ENCODE peak calls at places on chromosomes 6 and 20, in eight cellular contexts. X, Y, W, V, Z, D, U and C are unnamed samples. For H3K9me3, the result is how much of the 10 kb centered on the place peaks cover.

GRCh38 chr6:116447052-116447451 is 14.1 kb upstream of the CALHM6 start:
- DNase-seq in X (no peak), Y (no peak), W (no peak), V (no peak), Z (no peak), D (no peak), U (no peak), C (no peak)

GRCh38 chr6:14743465-14744211 is 502.2 kb upstream of the JARID2 start:
- DNase-seq in X (peak), Y (peak), W (no peak), V (peak), Z (no peak), D (peak), U (peak), C (no peak)

GRCh38 chr20:44212792-44213191 is 2.2 kb upstream of the OSER1 start:
- DNase-seq in X (no peak), Y (no peak), W (no peak), V (no peak), Z (no peak), D (no peak), U (no peak), C (no peak)

GRCh38 chr6:8392569-8392968 is 42.8 kb downstream of the SLC35B3 start:
- DNase-seq in X (no peak), Y (no peak), W (no peak), V (no peak), Z (no peak), D (no peak), U (peak), C (no peak)

GRCh38 chr6:87277123-87277522 is 45.3 kb upstream of the SMIM8 start:
- DNase-seq in X (no peak), Y (no peak), W (no peak), V (no peak), Z (no peak), D (no peak), U (peak), C (no peak)

GRCh38 chr6:89597988-89598387 is 40.6 kb downstream of the LYRM2 start:
- DNase-seq in X (no peak), Y (peak), W (no peak), V (no peak), Z (no peak), D (peak), U (peak), C (no peak)

GRCh38 chr6:144215402-144215931 is 65.2 kb downstream of the STX11 start:
- DNase-seq in X (peak), Y (peak), W (peak), V (peak), Z (no peak), D (peak), U (no peak), C (peak)

GRCh38 chr6:158978752-158979151 is 21.2 kb downstream of the RSPH3 start:
- DNase-seq in X (no peak), Y (no peak), W (no peak), V (no peak), Z (no peak), D (no peak), U (no peak), C (no peak)

GRCh38 chr6:13528777-13529343 is 41.5 kb upstream of the GFOD1 start:
- DNase-seq in X (no peak), Y (no peak), W (peak), V (no peak), Z (no peak), D (no peak), U (no peak), C (no peak)

GRCh38 chr6:13763740-13764381 is 50.5 kb downstream of the MCUR1 start:
- DNase-seq in X (no peak), Y (no peak), W (no peak), V (no peak), Z (no peak), D (no peak), U (no peak), C (no peak)

GRCh38 chr20:8161262-8162071 is 29.4 kb downstream of the PLCB1 start:
- DNase-seq in X (no peak), Y (peak), W (no peak), V (no peak), Z (no peak), D (no peak), U (no peak), C (no peak)

GRCh38 chr6:21357262-21357661 is 236.3 kb upstream of the SOX4 start:
- DNase-seq in X (no peak), Y (no peak), W (no peak), V (no peak), Z (no peak), D (no peak), U (no peak), C (no peak)

GRCh38 chr20:37243076-37243936 is 18.3 kb downstream of the GHRH start:
- DNase-seq in X (no peak), Y (no peak), W (no peak), V (no peak), Z (no peak), D (no peak), U (peak), C (no peak)

GRCh38 chr6:39087197-39087596 is 27.8 kb downstream of the SAYSD1 start:
- DNase-seq in X (no peak), Y (no peak), W (no peak), V (no peak), Z (no peak), D (no peak), U (no peak), C (no peak)

GRCh38 chr6:168313371-168314028 is 6.1 kb downstream of the DACT2 start:
- DNase-seq in X (no peak), Y (no peak), W (no peak), V (no peak), Z (no peak), D (no peak), U (no peak), C (no peak)

GRCh38 chr6:7051780-7052440 is 55.9 kb upstream of the RREB1 start:
- DNase-seq in X (peak), Y (peak), W (peak), V (peak), Z (peak), D (no peak), U (no peak), C (peak)

GRCh38 chr6:77454386-77454785 is 8.9 kb downstream of the HTR1B start:
- DNase-seq in X (no peak), Y (no peak), W (no peak), V (no peak), Z (no peak), D (no peak), U (no peak), C (no peak)

GRCh38 chr6:159429427-159429826 is 260.2 kb downstream of the FNDC1 start:
- DNase-seq in X (no peak), Y (no peak), W (no peak), V (no peak), Z (no peak), D (no peak), U (no peak), C (no peak)

GRCh38 chr6:43702522-43703440 is 15.2 kb upstream of the MRPS18A start:
- DNase-seq in X (peak), Y (peak), W (peak), V (peak), Z (peak), D (peak), U (peak), C (peak)

GRCh38 chr20:56760610-56761009 is 131.5 kb downstream of the TFAP2C start:
- DNase-seq in X (no peak), Y (no peak), W (no peak), V (no peak), Z (no peak), D (no peak), U (no peak), C (no peak)

GRCh38 chr20:5451643-5452210 is 135.0 kb upstream of the PROKR2 start:
- DNase-seq in X (no peak), Y (no peak), W (no peak), V (no peak), Z (no peak), D (no peak), U (no peak), C (no peak)

GRCh38 chr6:165962361-165962760 is 205.3 kb downstream of the TBXT start:
- DNase-seq in X (no peak), Y (no peak), W (no peak), V (no peak), Z (no peak), D (no peak), U (no peak), C (no peak)

GRCh38 chr6:7235712-7236311 is 77.2 kb downstream of the SSR1 start:
- DNase-seq in X (no peak), Y (peak), W (no peak), V (no peak), Z (peak), D (no peak), U (no peak), C (no peak)

GRCh38 chr6:131015192-131015591 is 47.9 kb downstream of the EPB41L2 start:
- DNase-seq in X (no peak), Y (no peak), W (no peak), V (no peak), Z (no peak), D (no peak), U (no peak), C (no peak)

GRCh38 chr6:167678102-167679101 is 148.3 kb upstream of the AFDN start:
- DNase-seq in X (no peak), Y (peak), W (peak), V (peak), Z (no peak), D (no peak), U (no peak), C (peak)

GRCh38 chr6:35895560-35895959 is 25.3 kb downstream of the SRPK1 start:
- DNase-seq in X (no peak), Y (no peak), W (no peak), V (no peak), Z (no peak), D (no peak), U (no peak), C (no peak)

GRCh38 chr6:158143700-158144099 is 24.4 kb downstream of the SERAC1 start:
- DNase-seq in X (no peak), Y (no peak), W (no peak), V (no peak), Z (no peak), D (no peak), U (no peak), C (no peak)

DNA sequence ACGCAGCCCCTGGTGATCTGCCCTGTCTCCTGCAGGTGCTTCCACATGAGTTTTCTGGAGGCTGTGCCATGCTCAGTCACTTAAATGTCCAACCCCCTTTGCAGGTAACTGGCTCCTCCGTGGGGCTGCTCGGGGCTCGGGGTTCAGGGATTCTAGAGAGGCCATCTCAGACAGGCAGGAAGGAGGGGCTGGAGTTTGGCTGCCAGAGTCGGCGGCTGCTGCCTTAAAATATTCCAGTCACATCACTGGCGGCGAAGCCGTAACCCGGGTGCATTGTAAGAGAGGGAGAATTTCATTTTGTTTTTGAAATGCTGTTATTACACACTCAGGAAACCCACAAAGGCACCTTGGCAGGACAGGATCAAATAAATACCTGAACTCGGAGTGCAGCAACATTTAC is 212.9 kb upstream of the PMEPA1 start:
- DNase-seq in X (no peak), Y (no peak), W (no peak), V (no peak), Z (no peak), D (no peak), U (no peak), C (no peak)
- TF ChIP-seq POLR2A in X (no peak), Y (no peak), W (no peak), V (no peak), Z (no peak), D (no peak), U (no peak), C (no peak)

DNA sequence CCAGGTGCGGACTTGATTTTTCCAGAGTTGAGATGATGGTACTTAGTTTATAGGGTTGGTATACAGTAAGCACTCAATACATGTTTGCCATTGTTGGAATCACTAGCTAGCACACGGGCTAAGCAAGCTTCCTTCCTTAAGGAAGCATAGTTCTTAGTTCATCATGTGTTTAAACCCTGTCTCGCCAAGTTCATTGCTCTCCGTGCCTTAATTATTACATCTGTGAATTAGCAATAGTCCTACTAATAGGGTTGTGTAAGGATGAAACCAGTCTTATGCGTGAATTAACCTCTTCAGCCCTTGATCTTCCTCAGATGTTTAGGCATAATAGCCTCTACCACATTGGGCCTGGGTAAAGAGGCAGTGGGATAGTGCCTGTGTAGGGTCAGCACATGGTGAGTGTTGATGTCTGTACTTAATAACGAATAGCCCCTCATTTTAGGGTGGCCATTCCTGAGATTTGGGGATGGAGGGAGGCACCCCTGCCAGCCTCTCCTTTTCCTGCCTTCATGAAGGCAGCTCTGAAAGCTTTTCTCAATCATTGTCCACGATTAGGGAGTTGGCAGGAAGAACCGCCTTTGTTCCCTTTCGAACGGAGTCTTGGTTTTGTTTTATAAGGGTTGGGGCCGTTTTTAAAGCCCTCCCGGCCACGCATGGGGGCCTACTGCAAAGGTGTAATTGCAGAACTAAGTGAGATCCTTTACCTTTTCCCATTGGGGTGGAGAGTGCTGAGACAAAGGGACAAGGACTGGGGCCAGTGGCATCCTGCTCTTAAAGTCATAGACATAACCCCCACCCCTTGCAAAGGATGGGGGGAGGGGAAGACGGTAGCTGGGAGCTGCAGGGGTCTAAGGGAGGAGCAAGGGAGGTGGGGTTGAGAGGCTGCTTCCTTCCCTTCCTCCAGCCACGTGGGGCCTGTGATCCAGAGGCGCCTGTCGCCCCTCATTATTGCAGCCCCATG is 2.1 kb downstream of the DNMT3B start:
- DNase-seq in X (no peak), Y (no peak), W (no peak), V (no peak), Z (no peak), D (no peak), U (no peak), C (no peak)
- H3K4me3 ChIP-seq in X (peak), Y (no peak), W (no peak), V (no peak), Z (no peak), D (no peak), U (peak), C (no peak)

GRCh38 chr20:12824353-12824752 is 184.4 kb upstream of the SPTLC3 start:
- DNase-seq in X (no peak), Y (no peak), W (no peak), V (no peak), Z (no peak), D (no peak), U (no peak), C (no peak)
- H3K9me3 ChIP-seq in X (under half), Y (under half), W (under half), V (under half), Z (under half), D (under half), U (under half), C (under half)

GRCh38 chr20:25526446-25526845 is 58.9 kb downstream of the NINL start:
- DNase-seq in X (no peak), Y (no peak), W (no peak), V (no peak), Z (no peak), D (no peak), U (no peak), C (no peak)
- TF ChIP-seq POLR2A in X (no peak), Y (no peak), W (no peak), V (no peak), Z (no peak), D (no peak), U (no peak), C (no peak)

GRCh38 chr20:49279677-49280462 is 2.0 kb upstream of the ZNFX1 start:
- DNase-seq in X (no peak), Y (no peak), W (no peak), V (no peak), Z (no peak), D (no peak), U (no peak), C (no peak)
- H3K4me3 ChIP-seq in X (peak), Y (peak), W (peak), V (peak), Z (peak), D (no peak), U (peak), C (peak)

DNA sequence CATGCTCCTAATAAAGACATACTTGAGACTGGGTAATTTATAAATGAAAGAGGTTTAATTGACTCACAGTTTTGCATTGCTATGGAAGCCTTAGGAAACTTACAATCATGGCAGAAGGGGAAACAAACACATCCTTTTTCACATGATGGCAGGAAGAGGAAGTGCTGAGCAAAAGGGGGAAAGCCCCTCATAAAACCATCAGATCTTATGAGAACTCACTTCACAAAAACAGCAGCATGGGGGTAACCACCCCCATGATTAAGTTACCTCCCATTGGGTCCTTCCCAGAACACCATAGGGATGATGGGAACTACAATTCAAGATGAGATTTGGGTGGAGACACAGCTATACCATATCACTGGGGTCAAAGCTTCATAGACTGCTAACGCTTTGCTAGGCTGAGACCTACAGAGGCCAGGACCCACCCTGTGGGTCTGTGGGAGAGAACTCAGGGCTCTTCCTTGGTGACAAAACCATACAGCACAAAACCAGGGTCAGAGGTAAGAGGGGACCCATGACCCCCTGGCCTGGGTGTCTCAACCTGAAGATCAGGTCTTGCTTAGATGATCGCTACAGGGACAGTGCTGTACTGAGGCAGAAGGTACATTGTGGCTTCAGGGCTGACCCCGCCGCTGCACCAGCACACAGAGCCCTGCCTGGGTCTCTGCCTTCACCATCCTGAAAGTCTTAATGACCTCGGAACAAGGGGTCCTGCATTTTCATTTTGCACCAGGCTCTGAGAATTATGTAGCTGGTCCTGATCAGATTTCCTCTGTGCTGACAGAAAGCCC is 254.5 kb downstream of the ERMARD start:
- DNase-seq in X (no peak), Y (no peak), W (no peak), V (no peak), Z (no peak), D (no peak), U (no peak), C (no peak)
- H3K9me3 ChIP-seq in X (under half), Y (under half), W (under half), V (under half), Z (under half), D (under half), U (under half), C (under half)

GRCh38 chr6:142802124-142802523 is 142.9 kb downstream of the HIVEP2 start:
- DNase-seq in X (no peak), Y (peak), W (no peak), V (no peak), Z (no peak), D (no peak), U (peak), C (no peak)
- TF ChIP-seq POLR2A in X (no peak), Y (no peak), W (no peak), V (no peak), Z (no peak), D (no peak), U (no peak), C (no peak)

GRCh38 chr6:125749864-125750691 is 646 bp downstream of the HEY2 start:
- DNase-seq in X (no peak), Y (no peak), W (peak), V (no peak), Z (no peak), D (no peak), U (no peak), C (no peak)
- H3K4me3 ChIP-seq in X (peak), Y (peak), W (peak), V (peak), Z (peak), D (peak), U (peak), C (peak)

DNA sequence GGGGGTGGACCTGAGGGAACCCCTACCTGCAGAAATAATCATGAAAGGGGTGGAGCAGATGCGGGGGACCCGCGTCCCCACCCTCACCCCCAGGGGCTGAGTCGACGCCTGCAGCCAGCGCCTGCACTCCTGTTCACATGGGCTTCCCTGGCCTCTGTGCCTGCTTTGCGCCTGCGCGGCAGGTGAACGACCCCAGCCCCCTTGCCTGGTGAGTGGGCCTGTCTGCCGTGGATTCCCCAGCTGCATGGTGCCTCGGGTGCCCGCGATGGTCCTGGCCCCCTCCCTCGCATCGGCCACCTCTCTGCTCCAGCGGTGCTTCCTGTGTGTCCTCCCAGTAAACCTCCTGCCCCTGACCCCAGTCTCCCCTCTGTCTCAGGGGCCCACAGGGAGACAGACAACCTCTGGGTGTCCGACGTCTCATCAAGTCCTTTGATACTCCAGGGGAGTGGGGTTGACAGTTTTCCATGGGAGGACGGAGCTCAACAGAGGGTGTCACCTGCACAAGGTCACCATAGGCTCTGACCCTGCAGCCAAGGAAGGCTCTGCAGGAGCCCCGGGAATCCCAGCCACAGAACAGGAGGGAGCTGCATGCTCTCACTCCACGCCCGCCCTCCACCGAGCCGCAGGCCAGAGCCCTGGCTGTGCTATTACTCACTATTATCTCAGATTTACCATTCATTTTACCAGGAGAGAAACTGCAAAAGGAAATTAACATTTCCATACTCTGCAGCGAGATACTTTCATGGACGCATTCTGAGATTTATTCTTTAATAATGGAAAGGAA is 18.6 kb upstream of the NTSR1 start:
- DNase-seq in X (no peak), Y (no peak), W (no peak), V (no peak), Z (no peak), D (no peak), U (no peak), C (no peak)
- H3K9me3 ChIP-seq in X (under half), Y (under half), W (under half), V (under half), Z (under half), D (under half), U (under half), C (under half)